ENCODE peak calls at places on chromosome 7, in nine cellular contexts. One of them, this sample, is unnamed.

GRCh38 chr7:75531359-75531821 is 39.3 kb downstream of the SPDYE5 start:
- DNase-seq in mucosa of descending colon: no peak
- DNase-seq in ovary: no peak
- DNase-seq in left lung: no peak
- DNase-seq in SJSA1: no peak
- DNase-seq in cardiac fibroblast: no peak
- DNase-seq in epithelial cell of esophagus: peak
- DNase-seq in tibial artery: no peak
- DNase-seq in breast epithelium: no peak
- DNase-seq in this sample: no peak

GRCh38 chr7:2051708-2052656 is 180.8 kb downstream of the MAD1L1 start:
- DNase-seq in ovary: no peak
- DNase-seq in cardiac fibroblast: no peak
- DNase-seq in breast epithelium: no peak
- DNase-seq in SJSA1: no peak
- DNase-seq in epithelial cell of esophagus: no peak
- DNase-seq in left lung: no peak
- DNase-seq in tibial artery: no peak
- DNase-seq in mucosa of descending colon: no peak
- DNase-seq in this sample: no peak

GRCh38 chr7:53771701-53772100 is 736.3 kb downstream of the POM121L12 start:
- DNase-seq in left lung: no peak
- DNase-seq in breast epithelium: no peak
- DNase-seq in cardiac fibroblast: no peak
- DNase-seq in mucosa of descending colon: no peak
- DNase-seq in ovary: no peak
- DNase-seq in epithelial cell of esophagus: no peak
- DNase-seq in SJSA1: no peak
- DNase-seq in tibial artery: no peak
- DNase-seq in this sample: no peak

GRCh38 chr7:82204694-82205093 is 238.9 kb downstream of the CACNA2D1 start:
- DNase-seq in epithelial cell of esophagus: peak
- DNase-seq in SJSA1: no peak
- DNase-seq in breast epithelium: no peak
- DNase-seq in tibial artery: peak
- DNase-seq in left lung: no peak
- DNase-seq in cardiac fibroblast: peak
- DNase-seq in mucosa of descending colon: no peak
- DNase-seq in ovary: no peak
- DNase-seq in this sample: peak

GRCh38 chr7:120865191-120865976 is 7.4 kb upstream of the TSPAN12 start:
- DNase-seq in epithelial cell of esophagus: no peak
- DNase-seq in cardiac fibroblast: no peak
- DNase-seq in SJSA1: no peak
- DNase-seq in left lung: no peak
- DNase-seq in tibial artery: no peak
- DNase-seq in breast epithelium: no peak
- DNase-seq in mucosa of descending colon: no peak
- DNase-seq in ovary: no peak
- DNase-seq in this sample: no peak

GRCh38 chr7:44973610-44974401 is 5.0 kb downstream of the MYO1G start:
- DNase-seq in ovary: peak
- DNase-seq in tibial artery: no peak
- DNase-seq in cardiac fibroblast: peak
- DNase-seq in SJSA1: no peak
- DNase-seq in epithelial cell of esophagus: peak
- DNase-seq in breast epithelium: no peak
- DNase-seq in mucosa of descending colon: no peak
- DNase-seq in left lung: no peak
- DNase-seq in this sample: no peak

GRCh38 chr7:121303422-121304171 is 25.2 kb upstream of the WNT16 start:
- DNase-seq in cardiac fibroblast: no peak
- DNase-seq in breast epithelium: no peak
- DNase-seq in mucosa of descending colon: no peak
- DNase-seq in epithelial cell of esophagus: no peak
- DNase-seq in ovary: no peak
- DNase-seq in SJSA1: no peak
- DNase-seq in tibial artery: no peak
- DNase-seq in left lung: no peak
- DNase-seq in this sample: no peak

GRCh38 chr7:70131807-70132565 is 533.7 kb downstream of the AUTS2 start:
- DNase-seq in epithelial cell of esophagus: no peak
- DNase-seq in left lung: no peak
- DNase-seq in cardiac fibroblast: no peak
- DNase-seq in breast epithelium: no peak
- DNase-seq in tibial artery: no peak
- DNase-seq in mucosa of descending colon: no peak
- DNase-seq in SJSA1: no peak
- DNase-seq in ovary: no peak
- DNase-seq in this sample: peak

GRCh38 chr7:140317597-140317996 is 80.7 kb downstream of the SLC37A3 start:
- DNase-seq in left lung: peak
- DNase-seq in cardiac fibroblast: no peak
- DNase-seq in epithelial cell of esophagus: no peak
- DNase-seq in tibial artery: no peak
- DNase-seq in ovary: no peak
- DNase-seq in mucosa of descending colon: no peak
- DNase-seq in SJSA1: no peak
- DNase-seq in breast epithelium: no peak
- DNase-seq in this sample: no peak

GRCh38 chr7:140314571-140315480 is 83.5 kb downstream of the SLC37A3 start:
- DNase-seq in cardiac fibroblast: no peak
- DNase-seq in tibial artery: no peak
- DNase-seq in epithelial cell of esophagus: peak
- DNase-seq in ovary: no peak
- DNase-seq in SJSA1: no peak
- DNase-seq in left lung: peak
- DNase-seq in mucosa of descending colon: no peak
- DNase-seq in breast epithelium: no peak
- DNase-seq in this sample: no peak

GRCh38 chr7:140317999-140318398 is 80.3 kb downstream of the SLC37A3 start:
- DNase-seq in cardiac fibroblast: no peak
- DNase-seq in ovary: no peak
- DNase-seq in epithelial cell of esophagus: no peak
- DNase-seq in tibial artery: no peak
- DNase-seq in breast epithelium: no peak
- DNase-seq in left lung: no peak
- DNase-seq in mucosa of descending colon: no peak
- DNase-seq in SJSA1: no peak
- DNase-seq in this sample: no peak

GRCh38 chr7:140315498-140316164 is 82.7 kb downstream of the SLC37A3 start:
- DNase-seq in breast epithelium: no peak
- DNase-seq in mucosa of descending colon: no peak
- DNase-seq in ovary: no peak
- DNase-seq in tibial artery: no peak
- DNase-seq in SJSA1: no peak
- DNase-seq in cardiac fibroblast: no peak
- DNase-seq in left lung: no peak
- DNase-seq in epithelial cell of esophagus: no peak
- DNase-seq in this sample: no peak

DNA sequence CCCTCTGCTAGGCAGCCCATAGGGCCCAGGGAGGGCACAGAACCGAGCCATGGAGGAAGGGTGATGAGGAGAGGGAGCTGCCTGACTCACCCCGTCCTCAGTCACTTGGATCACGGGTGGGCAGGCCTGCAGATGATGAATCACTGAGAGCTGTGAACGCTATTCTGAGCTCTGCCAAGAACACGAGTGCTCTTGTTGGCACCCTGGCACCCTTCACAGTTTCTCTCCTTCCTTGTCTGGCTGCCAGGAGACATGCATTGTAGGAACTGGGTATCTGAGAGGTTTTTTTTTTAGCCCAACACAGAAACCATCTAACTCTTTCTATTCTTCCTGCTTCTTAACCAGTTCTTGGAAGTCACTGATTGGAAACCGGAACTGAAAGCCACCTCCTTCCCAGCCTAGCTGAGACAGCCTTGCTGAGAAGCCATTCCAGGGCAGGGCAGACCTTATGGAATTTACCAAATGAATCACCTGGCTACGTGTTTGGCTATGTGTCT is 82.1 kb downstream of the SLC37A3 start:
- DNase-seq in ovary: peak
- DNase-seq in tibial artery: peak
- DNase-seq in SJSA1: no peak
- DNase-seq in left lung: peak
- DNase-seq in epithelial cell of esophagus: peak
- DNase-seq in cardiac fibroblast: peak
- DNase-seq in breast epithelium: peak
- DNase-seq in mucosa of descending colon: peak
- DNase-seq in this sample: peak
- H3K4me3 ChIP-seq in ovary: peak
- H3K4me3 ChIP-seq in tibial artery: peak
- H3K4me3 ChIP-seq in SJSA1: no peak
- H3K4me3 ChIP-seq in left lung: peak
- H3K4me3 ChIP-seq in epithelial cell of esophagus: peak
- H3K4me3 ChIP-seq in cardiac fibroblast: peak
- H3K4me3 ChIP-seq in breast epithelium: peak
- H3K4me3 ChIP-seq in mucosa of descending colon: no peak
- H3K4me3 ChIP-seq in this sample: no peak

DNA sequence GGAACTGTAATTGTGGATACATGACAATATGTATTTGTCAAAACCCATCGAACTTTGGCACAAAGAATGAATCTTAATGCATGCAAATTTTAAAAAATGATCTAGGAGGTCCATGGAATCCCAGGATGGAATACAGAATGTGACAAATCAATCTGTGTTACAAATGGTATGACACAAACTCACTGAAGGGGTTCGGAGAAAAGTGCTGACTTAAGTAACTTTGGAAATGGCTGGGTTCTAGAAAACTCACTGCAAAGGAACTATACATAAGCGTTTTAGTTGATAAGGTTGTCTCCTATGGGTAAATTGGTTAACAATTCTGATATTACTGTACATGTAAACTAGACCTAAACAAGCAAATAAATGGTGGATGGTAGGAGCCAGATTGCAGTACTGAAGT is 26.0 kb downstream of the CALN1 start:
- DNase-seq in epithelial cell of esophagus: no peak
- DNase-seq in cardiac fibroblast: no peak
- DNase-seq in breast epithelium: no peak
- DNase-seq in mucosa of descending colon: no peak
- DNase-seq in tibial artery: no peak
- DNase-seq in SJSA1: no peak
- DNase-seq in left lung: no peak
- DNase-seq in ovary: no peak
- DNase-seq in this sample: no peak
- H3K4me3 ChIP-seq in epithelial cell of esophagus: no peak
- H3K4me3 ChIP-seq in cardiac fibroblast: no peak
- H3K4me3 ChIP-seq in breast epithelium: no peak
- H3K4me3 ChIP-seq in mucosa of descending colon: no peak
- H3K4me3 ChIP-seq in tibial artery: no peak
- H3K4me3 ChIP-seq in SJSA1: no peak
- H3K4me3 ChIP-seq in left lung: no peak
- H3K4me3 ChIP-seq in ovary: no peak
- H3K4me3 ChIP-seq in this sample: no peak

DNA sequence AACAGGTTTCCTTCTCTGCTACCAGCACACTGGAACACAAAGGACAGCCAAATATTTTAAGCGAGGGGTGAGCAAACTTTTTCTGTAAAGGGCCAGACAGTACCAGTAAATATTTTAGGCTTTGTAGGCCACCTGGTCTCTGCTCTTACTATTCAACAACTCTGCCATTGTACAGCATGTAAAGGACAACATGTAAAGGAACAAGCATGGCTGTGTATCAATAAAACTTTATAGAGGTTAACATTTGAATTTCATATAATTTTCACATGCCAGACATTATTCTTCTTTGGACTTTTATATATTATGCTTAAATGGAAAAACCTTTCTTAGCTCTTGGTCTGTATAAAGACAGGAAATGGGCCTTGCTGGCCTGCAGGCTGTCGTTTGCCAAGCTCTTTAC is 30.2 kb downstream of the RHEB start:
- DNase-seq in SJSA1: no peak
- DNase-seq in tibial artery: no peak
- DNase-seq in mucosa of descending colon: no peak
- DNase-seq in ovary: no peak
- DNase-seq in cardiac fibroblast: no peak
- DNase-seq in left lung: no peak
- DNase-seq in breast epithelium: no peak
- DNase-seq in epithelial cell of esophagus: no peak
- DNase-seq in this sample: no peak
- H3K4me3 ChIP-seq in SJSA1: no peak
- H3K4me3 ChIP-seq in tibial artery: no peak
- H3K4me3 ChIP-seq in mucosa of descending colon: no peak
- H3K4me3 ChIP-seq in ovary: no peak
- H3K4me3 ChIP-seq in cardiac fibroblast: no peak
- H3K4me3 ChIP-seq in left lung: no peak
- H3K4me3 ChIP-seq in breast epithelium: no peak
- H3K4me3 ChIP-seq in epithelial cell of esophagus: no peak
- H3K4me3 ChIP-seq in this sample: no peak

GRCh38 chr7:47601881-47602249 is 20.0 kb upstream of the TNS3 start:
- DNase-seq in breast epithelium: no peak
- DNase-seq in epithelial cell of esophagus: no peak
- DNase-seq in mucosa of descending colon: no peak
- DNase-seq in left lung: no peak
- DNase-seq in SJSA1: no peak
- DNase-seq in cardiac fibroblast: no peak
- DNase-seq in ovary: no peak
- DNase-seq in tibial artery: no peak
- DNase-seq in this sample: no peak

GRCh38 chr7:47597379-47597778 is 15.5 kb upstream of the TNS3 start:
- DNase-seq in cardiac fibroblast: no peak
- DNase-seq in tibial artery: no peak
- DNase-seq in SJSA1: no peak
- DNase-seq in left lung: no peak
- DNase-seq in breast epithelium: no peak
- DNase-seq in epithelial cell of esophagus: no peak
- DNase-seq in ovary: no peak
- DNase-seq in mucosa of descending colon: no peak
- DNase-seq in this sample: no peak

GRCh38 chr7:47601119-47601880 is 19.4 kb upstream of the TNS3 start:
- DNase-seq in tibial artery: no peak
- DNase-seq in ovary: no peak
- DNase-seq in epithelial cell of esophagus: peak
- DNase-seq in breast epithelium: no peak
- DNase-seq in left lung: no peak
- DNase-seq in mucosa of descending colon: no peak
- DNase-seq in cardiac fibroblast: peak
- DNase-seq in SJSA1: peak
- DNase-seq in this sample: peak

GRCh38 chr7:47602272-47603004 is 20.5 kb upstream of the TNS3 start:
- DNase-seq in cardiac fibroblast: no peak
- DNase-seq in tibial artery: no peak
- DNase-seq in SJSA1: no peak
- DNase-seq in epithelial cell of esophagus: peak
- DNase-seq in ovary: no peak
- DNase-seq in breast epithelium: no peak
- DNase-seq in left lung: no peak
- DNase-seq in mucosa of descending colon: no peak
- DNase-seq in this sample: no peak

DNA sequence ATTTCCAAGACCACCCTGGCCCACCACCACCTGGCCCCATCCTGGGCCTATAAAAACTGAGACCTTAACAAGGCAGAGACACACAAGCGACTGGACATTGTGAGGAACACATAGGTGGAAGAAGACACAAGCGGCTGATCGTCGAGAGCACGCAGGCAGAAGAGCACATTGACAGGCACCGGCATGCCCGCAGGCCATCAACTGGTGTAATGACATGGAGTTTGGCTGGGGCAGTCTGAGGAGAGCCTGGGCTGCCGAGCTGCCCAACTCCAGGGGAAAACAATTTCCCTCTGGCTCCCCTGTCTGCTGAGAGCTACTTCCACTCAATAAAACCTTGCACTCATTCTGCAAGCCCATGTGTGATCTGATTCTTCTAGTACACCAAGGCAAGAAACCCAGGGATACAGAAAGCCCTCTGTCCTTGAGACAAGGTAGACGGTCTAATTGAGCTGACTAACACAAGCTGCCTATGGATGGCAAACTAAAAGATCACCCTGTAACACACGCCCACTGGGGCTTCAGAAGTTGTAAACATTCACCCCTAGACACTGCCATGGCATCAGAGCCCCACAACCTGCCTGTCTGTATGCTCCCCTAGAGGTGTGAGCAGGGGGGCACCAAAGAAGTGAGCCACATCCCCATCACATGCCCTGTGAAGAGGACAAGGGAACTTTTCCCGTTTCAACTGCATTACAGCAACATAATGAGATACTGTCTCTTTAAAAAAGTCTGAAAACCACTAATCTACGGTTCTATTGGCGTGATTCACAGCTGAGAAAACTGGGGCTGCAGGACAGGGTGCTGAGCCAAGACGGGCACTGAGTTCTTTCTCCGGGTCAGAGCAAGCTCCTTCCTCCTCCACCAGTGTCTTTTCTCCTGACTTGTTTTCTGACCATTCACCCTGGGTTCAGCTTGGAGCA is 18.5 kb upstream of the TNS3 start:
- DNase-seq in ovary: no peak
- DNase-seq in tibial artery: no peak
- DNase-seq in breast epithelium: no peak
- DNase-seq in SJSA1: no peak
- DNase-seq in cardiac fibroblast: peak
- DNase-seq in mucosa of descending colon: no peak
- DNase-seq in left lung: no peak
- DNase-seq in epithelial cell of esophagus: peak
- DNase-seq in this sample: peak
- H3K4me3 ChIP-seq in ovary: no peak
- H3K4me3 ChIP-seq in tibial artery: no peak
- H3K4me3 ChIP-seq in breast epithelium: no peak
- H3K4me3 ChIP-seq in SJSA1: no peak
- H3K4me3 ChIP-seq in cardiac fibroblast: peak
- H3K4me3 ChIP-seq in mucosa of descending colon: no peak
- H3K4me3 ChIP-seq in left lung: no peak
- H3K4me3 ChIP-seq in epithelial cell of esophagus: no peak
- H3K4me3 ChIP-seq in this sample: no peak

This sample was measured in skeletal muscle cell.